ENCODE peak calls at places on chromosomes 5 and 9, in seven cellular contexts. O is IMR-90; T is left lung; I is right cardiac atrium; D is right lobe of liver; W is activated CD8-positive, alpha-beta T cell treated with anti-CD3 and anti-CD28 coated beads, Interleukin-2, amount 10 ng/mL, durations not matched to agents 7 days and 5 days; Y is natural killer cell. M is an unnamed sample.
A peak's percentile ranks its signal among the peaks of the same experiment; 100 is the strongest.

GRCh38 chr5:57488308-57488955 is 5.8 kb upstream of the ACTBL2 start:
- ATAC-seq in T (peak; percentile 36), I (peak; percentile 87), O (peak; percentile 93), D (peak; percentile 50), Y (no peak), W (no peak), M (no peak)

GRCh38 chr9:92657296-92658094 is 12.4 kb downstream of the IPPK start:
- ATAC-seq in O (no peak), Y (no peak), D (no peak), T (no peak), W (no peak), I (no peak), M (no peak)

GRCh38 chr5:112579771-112580170 is 157.9 kb upstream of the APC start:
- ATAC-seq in I (no peak), W (no peak), T (no peak), D (no peak), Y (no peak), O (no peak), M (no peak)

GRCh38 chr9:79695531-79696218 is 123.9 kb downstream of the TLE4 start:
- ATAC-seq in I (no peak), Y (peak; percentile 96), T (no peak), W (peak; percentile 88), D (no peak), O (no peak), M (no peak)

GRCh38 chr5:56405116-56405515 is 172.0 kb upstream of the ANKRD55 start:
- ATAC-seq in Y (no peak), W (no peak), I (no peak), T (no peak), D (no peak), O (no peak), M (no peak)

GRCh38 chr5:64637837-64638443 is 52.4 kb upstream of the SHISAL2B start:
- ATAC-seq in O (no peak), Y (no peak), T (no peak), I (no peak), D (no peak), W (no peak), M (no peak)

GRCh38 chr9:124251605-124252366 is 6.0 kb upstream of the NEK6 start:
- ATAC-seq in W (no peak), O (peak; percentile 86), D (peak; percentile 56), I (peak; percentile 56), T (peak; percentile 18), Y (no peak), M (no peak)

GRCh38 chr9:112764837-112765236 is 14.3 kb downstream of the SNX30 start:
- ATAC-seq in Y (no peak), T (peak; percentile 18), I (peak; percentile 21), W (no peak), D (peak; percentile 93), O (no peak), M (no peak)

GRCh38 chr9:125079931-125080330 is 63.4 kb downstream of the SCAI start:
- ATAC-seq in Y (no peak), W (no peak), I (no peak), D (no peak), O (no peak), T (no peak), M (no peak)

GRCh38 chr5:96807099-96807654 is 568 bp downstream of the ERAP1 start:
- ATAC-seq in Y (no peak), T (peak; percentile 68), D (peak; percentile 79), W (peak; percentile 28), O (peak; percentile 65), I (peak; percentile 86), M (peak; percentile 5)

GRCh38 chr9:17462869-17463464 is 115.9 kb upstream of the SH3GL2 start:
- ATAC-seq in Y (peak; percentile 58), T (peak; percentile 69), D (peak; percentile 78), I (no peak), W (no peak), O (peak; percentile 82), M (no peak)

GRCh38 chr9:124843635-124844034 is 9.6 kb upstream of the WDR38 start:
- ATAC-seq in T (no peak), D (no peak), W (no peak), O (no peak), Y (no peak), I (no peak), M (no peak)

GRCh38 chr5:41869150-41869738 is 981 bp downstream of the OXCT1 start:
- ATAC-seq in Y (no peak), W (peak; percentile 2), I (peak; percentile 95), O (peak; percentile 9), T (peak; percentile 13), D (no peak), M (no peak)

GRCh38 chr9:137690939-137691647 is 72.3 kb downstream of the EHMT1 start:
- ATAC-seq in O (no peak), Y (no peak), I (peak; percentile 39), D (no peak), W (no peak), T (no peak), M (no peak)

GRCh38 chr9:124254261-124254682 is 3.5 kb upstream of the NEK6 start:
- ATAC-seq in T (no peak), W (no peak), D (no peak), O (no peak), Y (no peak), I (no peak), M (peak; percentile 68)

GRCh38 chr5:91016954-91017690 is 366.0 kb downstream of the ARRDC3 start:
- ATAC-seq in O (peak; percentile 79), D (peak; percentile 61), Y (no peak), I (peak; percentile 56), W (no peak), T (peak; percentile 83), M (no peak)

GRCh38 chr5:159451197-159452052 is 121.1 kb upstream of the IL12B start:
- ATAC-seq in Y (no peak), I (peak; percentile 95), O (peak; percentile 94), D (peak; percentile 25), T (peak; percentile 88), W (no peak), M (peak; percentile 25)

GRCh38 chr5:150527038-150527437 is 19.1 kb downstream of the NDST1 start:
- ATAC-seq in Y (peak; percentile 77), D (no peak), T (no peak), O (no peak), W (no peak), I (no peak), M (no peak)

GRCh38 chr9:83655433-83655832 is 32.5 kb downstream of the IDNK start:
- ATAC-seq in Y (no peak), T (no peak), O (no peak), D (peak; percentile 62), I (no peak), W (no peak), M (no peak)

GRCh38 chr9:112861155-112861554 is 29.5 kb downstream of the SLC46A2 start:
- ATAC-seq in O (no peak), W (no peak), T (peak; percentile 4), Y (no peak), I (no peak), D (peak; percentile 18), M (no peak)

GRCh38 chr5:149581931-149582768 is 852 bp downstream of the ARHGEF37 start:
- ATAC-seq in I (peak; percentile 30), T (peak; percentile 42), Y (no peak), W (no peak), O (peak; percentile 21), D (peak; percentile 16), M (no peak)

GRCh38 chr9:87640385-87640795 is 85.5 kb upstream of the CTSL start:
- ATAC-seq in T (peak; percentile 50), W (no peak), O (peak; percentile 57), I (peak; percentile 81), D (peak; percentile 79), Y (no peak), M (no peak)

GRCh38 chr9:88590558-88591146 is 55.7 kb downstream of the NXNL2 start:
- ATAC-seq in T (no peak), W (no peak), Y (no peak), I (no peak), O (no peak), D (no peak), M (no peak)

GRCh38 chr5:119187776-119188529 is 117.1 kb downstream of the DMXL1 start:
- ATAC-seq in I (no peak), T (no peak), W (no peak), O (no peak), D (no peak), Y (peak; percentile 74), M (no peak)

GRCh38 chr5:138716456-138716924 is 36.7 kb upstream of the CTNNA1 start:
- ATAC-seq in O (no peak), D (no peak), I (no peak), T (peak; percentile 34), Y (no peak), W (no peak), M (no peak)

GRCh38 chr5:137146402-137146889 is 352.7 kb downstream of the SPOCK1 start:
- ATAC-seq in W (no peak), Y (no peak), O (peak; percentile 60), T (peak; percentile 60), I (peak; percentile 85), D (no peak), M (no peak)

GRCh38 chr5:120454094-120454798 is 9.9 kb upstream of the PRR16 start:
- ATAC-seq in O (peak; percentile 87), W (no peak), Y (no peak), I (peak; percentile 66), D (no peak), T (peak; percentile 79), M (no peak)

GRCh38 chr5:87243161-87243877 is 24.4 kb upstream of the RASA1 start:
- ATAC-seq in T (peak; percentile 85), W (no peak), Y (no peak), O (peak; percentile 98), I (peak; percentile 70), D (peak; percentile 55), M (no peak)

GRCh38 chr9:135103931-135104639 is 16.6 kb downstream of the OLFM1 start:
- ATAC-seq in D (no peak), Y (no peak), I (no peak), W (no peak), T (no peak), O (no peak), M (no peak)

GRCh38 chr9:136339173-136339957 is 12.0 kb downstream of the GPSM1 start:
- ATAC-seq in T (peak; percentile 70), W (no peak), I (no peak), O (peak; percentile 52), D (peak; percentile 91), Y (peak; percentile 51), M (no peak)

GRCh38 chr9:120583958-120584369 is 4.0 kb upstream of the CDK5RAP2 start:
- ATAC-seq in W (peak; percentile 28), I (peak; percentile 41), T (no peak), O (peak; percentile 4), D (peak; percentile 6), Y (peak; percentile 23), M (no peak)

GRCh38 chr9:38058452-38059232 is 10.4 kb downstream of the SHB start:
- ATAC-seq in O (no peak), W (no peak), D (peak; percentile 75), T (peak; percentile 41), I (peak; percentile 71), Y (no peak), M (no peak)

GRCh38 chr5:127010362-127010761 is 20.0 kb downstream of the MARCHF3 start:
- ATAC-seq in Y (no peak), T (no peak), I (peak; percentile 35), D (no peak), O (no peak), W (no peak), M (no peak)

GRCh38 chr9:89743576-89744254 is 138.9 kb downstream of the GADD45G start:
- ATAC-seq in W (peak; percentile 86), O (no peak), Y (peak; percentile 83), D (peak; percentile 18), I (no peak), T (no peak), M (peak; percentile 32)

GRCh38 chr9:135240222-135240621 is 152.8 kb downstream of the OLFM1 start:
- ATAC-seq in W (no peak), O (no peak), Y (no peak), D (no peak), I (no peak), T (peak; percentile 61), M (no peak)

GRCh38 chr9:34451135-34451534 is 7.2 kb downstream of the FAM219A start:
- ATAC-seq in W (peak; percentile 9), Y (no peak), I (peak; percentile 81), T (no peak), O (no peak), D (peak; percentile 23), M (no peak)

GRCh38 chr5:103510851-103511553 is 51.6 kb downstream of the NUDT12 start:
- ATAC-seq in T (no peak), D (no peak), W (no peak), I (no peak), O (no peak), Y (no peak), M (no peak)

GRCh38 chr9:3403315-3403714 is 122.5 kb downstream of the RFX3 start:
- ATAC-seq in D (no peak), T (no peak), I (no peak), Y (no peak), O (no peak), W (no peak), M (peak; percentile 98)